ENCODE peak calls at places on chromosomes 6 and 20, in eight cellular contexts. One of them, this sample, is unnamed.

GRCh38 chr6:138005846-138006245 is 101.4 kb downstream of the PERP start:
- DNase-seq in heart right ventricle: no peak
- DNase-seq in psoas muscle: no peak
- DNase-seq in BJ: no peak
- DNase-seq in bronchial epithelial cell: no peak
- DNase-seq in Caco-2: no peak
- DNase-seq in OCI-LY7: no peak
- DNase-seq in naive thymus-derived CD4-positive, alpha-beta T cell: peak; percentile 14
- DNase-seq in this sample: no peak

GRCh38 chr6:69487688-69488087 is 309.1 kb downstream of the LMBRD1 start:
- DNase-seq in psoas muscle: no peak
- DNase-seq in naive thymus-derived CD4-positive, alpha-beta T cell: no peak
- DNase-seq in OCI-LY7: peak; percentile 6
- DNase-seq in Caco-2: no peak
- DNase-seq in bronchial epithelial cell: no peak
- DNase-seq in BJ: no peak
- DNase-seq in heart right ventricle: no peak
- DNase-seq in this sample: no peak

GRCh38 chr20:51276331-51276730 is 253.4 kb upstream of the KCNG1 start:
- DNase-seq in Caco-2: no peak
- DNase-seq in OCI-LY7: no peak
- DNase-seq in bronchial epithelial cell: no peak
- DNase-seq in heart right ventricle: no peak
- DNase-seq in psoas muscle: no peak
- DNase-seq in naive thymus-derived CD4-positive, alpha-beta T cell: no peak
- DNase-seq in BJ: no peak
- DNase-seq in this sample: no peak

GRCh38 chr20:59598625-59599310 is 5.6 kb upstream of the PHACTR3 start:
- DNase-seq in psoas muscle: no peak
- DNase-seq in OCI-LY7: peak; percentile 47
- DNase-seq in BJ: no peak
- DNase-seq in naive thymus-derived CD4-positive, alpha-beta T cell: no peak
- DNase-seq in heart right ventricle: peak; percentile 39
- DNase-seq in Caco-2: no peak
- DNase-seq in bronchial epithelial cell: peak; percentile 8
- DNase-seq in this sample: no peak

GRCh38 chr6:90068264-90068663 is 174.0 kb downstream of the GJA10 start:
- DNase-seq in OCI-LY7: no peak
- DNase-seq in heart right ventricle: no peak
- DNase-seq in Caco-2: no peak
- DNase-seq in BJ: no peak
- DNase-seq in bronchial epithelial cell: peak; percentile 77
- DNase-seq in psoas muscle: no peak
- DNase-seq in naive thymus-derived CD4-positive, alpha-beta T cell: no peak
- DNase-seq in this sample: no peak

GRCh38 chr20:1312904-1313235 is 16.1 kb downstream of the SDCBP2 start:
- DNase-seq in OCI-LY7: no peak
- DNase-seq in BJ: no peak
- DNase-seq in naive thymus-derived CD4-positive, alpha-beta T cell: no peak
- DNase-seq in psoas muscle: no peak
- DNase-seq in bronchial epithelial cell: no peak
- DNase-seq in heart right ventricle: no peak
- DNase-seq in Caco-2: no peak
- DNase-seq in this sample: no peak

GRCh38 chr6:104954091-104954797 is 2.7 kb upstream of the LIN28B start:
- DNase-seq in bronchial epithelial cell: no peak
- DNase-seq in OCI-LY7: no peak
- DNase-seq in psoas muscle: no peak
- DNase-seq in BJ: no peak
- DNase-seq in Caco-2: no peak
- DNase-seq in naive thymus-derived CD4-positive, alpha-beta T cell: no peak
- DNase-seq in heart right ventricle: no peak
- DNase-seq in this sample: no peak

GRCh38 chr6:149317656-149318571 is at the start of gene TAB2:
- DNase-seq in naive thymus-derived CD4-positive, alpha-beta T cell: peak; percentile 46
- DNase-seq in bronchial epithelial cell: no peak
- DNase-seq in heart right ventricle: no peak
- DNase-seq in BJ: no peak
- DNase-seq in psoas muscle: peak; percentile 72
- DNase-seq in Caco-2: peak; percentile 39
- DNase-seq in OCI-LY7: peak; percentile 57
- DNase-seq in this sample: no peak

GRCh38 chr20:59949911-59950310 is 8.3 kb upstream of the CDH26 start:
- DNase-seq in bronchial epithelial cell: no peak
- DNase-seq in BJ: no peak
- DNase-seq in psoas muscle: no peak
- DNase-seq in Caco-2: no peak
- DNase-seq in heart right ventricle: no peak
- DNase-seq in naive thymus-derived CD4-positive, alpha-beta T cell: no peak
- DNase-seq in OCI-LY7: no peak
- DNase-seq in this sample: no peak

GRCh38 chr6:77450924-77451323 is 12.4 kb downstream of the HTR1B start:
- DNase-seq in psoas muscle: no peak
- DNase-seq in Caco-2: no peak
- DNase-seq in heart right ventricle: no peak
- DNase-seq in BJ: no peak
- DNase-seq in naive thymus-derived CD4-positive, alpha-beta T cell: no peak
- DNase-seq in bronchial epithelial cell: peak; percentile 30
- DNase-seq in OCI-LY7: no peak
- DNase-seq in this sample: no peak

GRCh38 chr20:40497781-40498691 is 191.0 kb downstream of the MAFB start:
- DNase-seq in Caco-2: no peak
- DNase-seq in BJ: no peak
- DNase-seq in OCI-LY7: no peak
- DNase-seq in heart right ventricle: peak; percentile 27
- DNase-seq in bronchial epithelial cell: peak; percentile 70
- DNase-seq in psoas muscle: peak; percentile 73
- DNase-seq in naive thymus-derived CD4-positive, alpha-beta T cell: no peak
- DNase-seq in this sample: no peak
- H3K4me3 ChIP-seq in Caco-2: no peak overlapping the region
- H3K4me3 ChIP-seq in BJ: no peak overlapping the region
- H3K4me3 ChIP-seq in OCI-LY7: no peak overlapping the region
- H3K4me3 ChIP-seq in heart right ventricle: no peak overlapping the region
- H3K4me3 ChIP-seq in bronchial epithelial cell: no peak overlapping the region
- H3K4me3 ChIP-seq in psoas muscle: no peak overlapping the region
- H3K4me3 ChIP-seq in naive thymus-derived CD4-positive, alpha-beta T cell: no peak overlapping the region
- H3K4me3 ChIP-seq in this sample: no peak overlapping the region

DNA sequence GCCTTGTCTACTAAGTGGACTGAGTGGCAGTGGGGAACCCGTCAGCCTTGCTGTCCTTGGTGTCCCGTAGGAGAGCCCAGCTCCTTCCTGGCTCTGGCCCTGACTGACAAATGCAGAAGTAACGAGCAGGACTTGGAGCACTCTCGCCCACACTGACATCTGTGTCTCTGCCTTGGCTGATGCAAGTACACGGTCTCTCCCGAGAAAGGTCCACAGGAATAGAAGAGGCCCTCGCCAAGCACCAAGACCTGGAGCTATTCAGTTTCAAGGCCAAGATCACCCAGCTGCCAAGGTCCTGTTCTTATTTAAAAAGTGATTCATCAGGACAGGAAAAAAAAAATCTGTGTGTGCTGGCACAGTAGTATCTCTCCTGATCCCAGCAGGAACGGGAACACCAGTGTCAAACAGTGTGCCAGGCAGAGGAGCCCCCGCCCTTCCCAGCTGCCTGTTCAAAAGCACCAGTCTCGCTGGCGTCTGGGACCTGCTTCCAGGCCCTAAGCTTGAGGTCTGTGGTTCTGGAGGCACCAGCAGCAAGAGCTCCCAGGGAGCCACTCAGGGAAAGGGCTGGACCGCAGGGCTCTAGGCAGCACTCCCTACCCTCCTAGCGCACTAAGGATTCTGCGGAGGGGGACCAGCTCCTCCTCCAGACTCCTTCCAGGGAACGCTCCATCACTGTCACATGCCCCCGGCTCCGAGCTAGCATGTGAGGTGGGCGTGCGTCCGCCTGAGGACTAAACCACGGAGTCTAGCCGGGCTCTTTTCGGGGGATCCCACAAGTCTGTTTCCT is 376.9 kb downstream of the RNGTT start:
- DNase-seq in BJ: no peak
- DNase-seq in Caco-2: no peak
- DNase-seq in OCI-LY7: no peak
- DNase-seq in psoas muscle: peak; percentile 65
- DNase-seq in naive thymus-derived CD4-positive, alpha-beta T cell: no peak
- DNase-seq in bronchial epithelial cell: no peak
- DNase-seq in heart right ventricle: no peak
- DNase-seq in this sample: no peak
- H3K4me3 ChIP-seq in BJ: no peak overlapping the region
- H3K4me3 ChIP-seq in Caco-2: no peak overlapping the region
- H3K4me3 ChIP-seq in OCI-LY7: no peak overlapping the region
- H3K4me3 ChIP-seq in psoas muscle: no peak overlapping the region
- H3K4me3 ChIP-seq in naive thymus-derived CD4-positive, alpha-beta T cell: no peak overlapping the region
- H3K4me3 ChIP-seq in bronchial epithelial cell: no peak overlapping the region
- H3K4me3 ChIP-seq in heart right ventricle: no peak overlapping the region
- H3K4me3 ChIP-seq in this sample: no peak overlapping the region

GRCh38 chr6:142014515-142014914 is 118.2 kb upstream of the GJE1 start:
- DNase-seq in OCI-LY7: no peak
- DNase-seq in bronchial epithelial cell: peak; percentile 91
- DNase-seq in Caco-2: no peak
- DNase-seq in psoas muscle: no peak
- DNase-seq in naive thymus-derived CD4-positive, alpha-beta T cell: no peak
- DNase-seq in heart right ventricle: no peak
- DNase-seq in BJ: peak; percentile 87
- DNase-seq in this sample: peak; percentile 74

GRCh38 chr6:142011775-142012174 is 121.0 kb upstream of the GJE1 start:
- DNase-seq in naive thymus-derived CD4-positive, alpha-beta T cell: no peak
- DNase-seq in bronchial epithelial cell: no peak
- DNase-seq in OCI-LY7: no peak
- DNase-seq in BJ: no peak
- DNase-seq in heart right ventricle: no peak
- DNase-seq in psoas muscle: no peak
- DNase-seq in Caco-2: no peak
- DNase-seq in this sample: no peak

GRCh38 chr6:142013286-142013685 is 119.4 kb upstream of the GJE1 start:
- DNase-seq in BJ: peak; percentile 89
- DNase-seq in psoas muscle: no peak
- DNase-seq in naive thymus-derived CD4-positive, alpha-beta T cell: no peak
- DNase-seq in Caco-2: no peak
- DNase-seq in heart right ventricle: no peak
- DNase-seq in bronchial epithelial cell: peak; percentile 96
- DNase-seq in OCI-LY7: no peak
- DNase-seq in this sample: peak; percentile 37

GRCh38 chr6:142013875-142014495 is 118.7 kb upstream of the GJE1 start:
- DNase-seq in OCI-LY7: no peak
- DNase-seq in bronchial epithelial cell: peak; percentile 44
- DNase-seq in naive thymus-derived CD4-positive, alpha-beta T cell: no peak
- DNase-seq in BJ: no peak
- DNase-seq in psoas muscle: no peak
- DNase-seq in Caco-2: no peak
- DNase-seq in heart right ventricle: no peak
- DNase-seq in this sample: no peak

DNA sequence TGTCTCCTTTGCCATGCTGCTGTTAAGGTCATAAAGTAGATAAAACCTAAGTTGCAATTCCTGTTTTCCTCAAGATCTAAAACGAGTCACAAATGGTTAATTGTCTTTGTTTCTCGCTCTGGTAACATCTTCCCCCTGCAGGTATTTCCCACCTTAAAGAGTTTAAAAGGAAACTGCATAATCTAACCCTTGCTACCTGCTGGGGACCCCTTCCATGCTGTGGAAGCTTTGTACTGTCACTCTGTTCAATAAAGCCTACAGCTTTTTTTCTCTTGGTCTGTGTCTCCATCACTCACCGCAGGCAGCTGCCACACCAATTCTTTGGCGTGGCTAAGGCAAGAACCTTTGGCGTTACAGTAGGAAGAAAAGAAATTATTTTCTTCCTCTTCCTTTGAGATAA is 117.7 kb upstream of the GJE1 start:
- DNase-seq in heart right ventricle: no peak
- DNase-seq in Caco-2: no peak
- DNase-seq in bronchial epithelial cell: no peak
- DNase-seq in naive thymus-derived CD4-positive, alpha-beta T cell: no peak
- DNase-seq in OCI-LY7: no peak
- DNase-seq in BJ: no peak
- DNase-seq in psoas muscle: no peak
- DNase-seq in this sample: no peak
- H3K4me3 ChIP-seq in heart right ventricle: no peak overlapping the region
- H3K4me3 ChIP-seq in Caco-2: no peak overlapping the region
- H3K4me3 ChIP-seq in bronchial epithelial cell: no peak overlapping the region
- H3K4me3 ChIP-seq in naive thymus-derived CD4-positive, alpha-beta T cell: no peak overlapping the region
- H3K4me3 ChIP-seq in OCI-LY7: no peak overlapping the region
- H3K4me3 ChIP-seq in BJ: no peak overlapping the region
- H3K4me3 ChIP-seq in psoas muscle: no peak overlapping the region
- H3K4me3 ChIP-seq in this sample: peak overlapping the region; percentile 43

GRCh38 chr20:32580608-32580969 is 4.5 kb downstream of the NOL4L start:
- DNase-seq in heart right ventricle: no peak
- DNase-seq in Caco-2: no peak
- DNase-seq in BJ: no peak
- DNase-seq in OCI-LY7: no peak
- DNase-seq in bronchial epithelial cell: no peak
- DNase-seq in psoas muscle: no peak
- DNase-seq in naive thymus-derived CD4-positive, alpha-beta T cell: no peak
- DNase-seq in this sample: no peak

GRCh38 chr20:32581839-32582658 is 3.1 kb downstream of the NOL4L start:
- DNase-seq in naive thymus-derived CD4-positive, alpha-beta T cell: no peak
- DNase-seq in heart right ventricle: no peak
- DNase-seq in Caco-2: no peak
- DNase-seq in BJ: no peak
- DNase-seq in bronchial epithelial cell: no peak
- DNase-seq in OCI-LY7: no peak
- DNase-seq in psoas muscle: no peak
- DNase-seq in this sample: no peak

GRCh38 chr20:32582659-32583580 is 2.2 kb downstream of the NOL4L start:
- DNase-seq in OCI-LY7: peak; percentile 44
- DNase-seq in BJ: no peak
- DNase-seq in naive thymus-derived CD4-positive, alpha-beta T cell: no peak
- DNase-seq in bronchial epithelial cell: no peak
- DNase-seq in psoas muscle: no peak
- DNase-seq in Caco-2: peak; percentile 70
- DNase-seq in heart right ventricle: no peak
- DNase-seq in this sample: no peak

GRCh38 chr20:32580194-32580593 is 4.9 kb downstream of the NOL4L start:
- DNase-seq in psoas muscle: no peak
- DNase-seq in Caco-2: no peak
- DNase-seq in bronchial epithelial cell: no peak
- DNase-seq in BJ: no peak
- DNase-seq in heart right ventricle: no peak
- DNase-seq in naive thymus-derived CD4-positive, alpha-beta T cell: no peak
- DNase-seq in OCI-LY7: no peak
- DNase-seq in this sample: no peak

DNA sequence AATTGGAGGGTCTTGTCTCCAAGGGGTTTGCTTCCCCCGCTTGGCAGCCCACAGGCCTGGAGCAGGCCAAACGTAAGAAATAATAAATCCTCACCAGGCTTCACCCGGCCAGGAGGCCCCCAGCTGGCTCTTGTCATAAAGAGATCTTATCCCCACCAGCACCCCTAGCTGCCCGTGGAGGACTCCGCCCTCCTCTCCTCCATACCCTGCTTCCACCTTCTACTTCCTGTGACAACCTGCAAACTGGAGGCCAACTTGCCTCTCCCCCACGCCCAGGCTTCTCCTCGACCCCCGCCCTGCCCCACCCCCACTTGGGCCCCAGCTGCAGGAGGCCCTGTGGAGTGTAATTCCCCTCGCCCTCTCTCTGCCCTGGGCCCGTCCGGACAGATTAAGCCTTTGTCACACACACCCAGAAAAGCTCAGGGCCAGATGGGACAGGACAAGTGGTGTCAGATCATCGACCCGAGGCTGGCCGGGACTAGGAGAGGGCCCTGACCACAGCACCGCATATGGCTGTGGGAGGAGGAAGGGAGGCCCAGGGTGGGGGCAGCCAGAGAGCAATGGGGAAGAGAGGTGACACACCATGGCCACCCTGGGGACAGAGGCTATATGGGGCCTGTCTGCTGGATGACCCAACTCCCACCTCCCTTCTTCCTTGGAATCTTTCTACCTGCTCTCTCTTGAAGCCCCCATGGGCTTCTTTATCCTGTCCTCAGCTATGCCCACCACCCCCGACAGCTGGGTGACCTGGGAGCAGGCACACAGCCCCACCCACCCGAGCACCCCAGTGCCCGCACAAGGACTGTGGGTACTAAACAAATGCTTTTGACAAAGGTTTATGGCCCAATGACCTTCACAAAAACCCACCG is 3.9 kb downstream of the NOL4L start:
- DNase-seq in BJ: no peak
- DNase-seq in psoas muscle: no peak
- DNase-seq in bronchial epithelial cell: no peak
- DNase-seq in Caco-2: peak; percentile 75
- DNase-seq in naive thymus-derived CD4-positive, alpha-beta T cell: peak; percentile 40
- DNase-seq in OCI-LY7: peak; percentile 33
- DNase-seq in heart right ventricle: no peak
- DNase-seq in this sample: no peak
- H3K4me3 ChIP-seq in BJ: no peak overlapping the region
- H3K4me3 ChIP-seq in psoas muscle: no peak overlapping the region
- H3K4me3 ChIP-seq in bronchial epithelial cell: no peak overlapping the region
- H3K4me3 ChIP-seq in Caco-2: no peak overlapping the region
- H3K4me3 ChIP-seq in naive thymus-derived CD4-positive, alpha-beta T cell: no peak overlapping the region
- H3K4me3 ChIP-seq in OCI-LY7: no peak overlapping the region
- H3K4me3 ChIP-seq in heart right ventricle: no peak overlapping the region
- H3K4me3 ChIP-seq in this sample: no peak overlapping the region

This sample was measured in AG04450.